ENCODE peak calls at places on chromosomes 12 and 14, in seven cellular contexts. One of them, this sample, is unnamed.

GRCh38 chr12:116380066-116380465 is 102.6 kb upstream of the MED13L start:
- DNase-seq in IMR-90: no peak
- DNase-seq in H9: no peak
- DNase-seq in mesendoderm: no peak
- DNase-seq in H1: no peak
- DNase-seq in trophoblast cell: no peak
- DNase-seq in mesenchymal stem cell: no peak
- DNase-seq in this sample: no peak

GRCh38 chr14:104093366-104094055 is 8.0 kb downstream of the ASPG start:
- DNase-seq in IMR-90: no peak
- DNase-seq in H9: no peak
- DNase-seq in mesendoderm: no peak
- DNase-seq in H1: no peak
- DNase-seq in trophoblast cell: no peak
- DNase-seq in mesenchymal stem cell: no peak
- DNase-seq in this sample: no peak

GRCh38 chr12:29782821-29783772 is 645 bp downstream of the TMTC1 start:
- DNase-seq in IMR-90: peak; percentile 31
- DNase-seq in H9: peak; percentile 72
- DNase-seq in mesendoderm: peak; percentile 67
- DNase-seq in H1: no peak
- DNase-seq in trophoblast cell: no peak
- DNase-seq in mesenchymal stem cell: peak; percentile 69
- DNase-seq in this sample: peak; percentile 56

GRCh38 chr14:37369446-37369845 is 171.7 kb downstream of the MIPOL1 start:
- DNase-seq in IMR-90: no peak
- DNase-seq in H9: no peak
- DNase-seq in mesendoderm: no peak
- DNase-seq in H1: no peak
- DNase-seq in trophoblast cell: no peak
- DNase-seq in mesenchymal stem cell: no peak
- DNase-seq in this sample: no peak

GRCh38 chr12:108638141-108638823 is 4.6 kb upstream of the SELPLG start:
- DNase-seq in IMR-90: no peak
- DNase-seq in H9: peak; percentile 78
- DNase-seq in mesendoderm: no peak
- DNase-seq in H1: peak; percentile 51
- DNase-seq in trophoblast cell: no peak
- DNase-seq in mesenchymal stem cell: no peak
- DNase-seq in this sample: peak; percentile 88

GRCh38 chr14:77204457-77204796 is 22.8 kb downstream of the TMEM63C start:
- DNase-seq in IMR-90: no peak
- DNase-seq in H9: no peak
- DNase-seq in mesendoderm: no peak
- DNase-seq in H1: no peak
- DNase-seq in trophoblast cell: no peak
- DNase-seq in mesenchymal stem cell: no peak
- DNase-seq in this sample: no peak

GRCh38 chr14:55240526-55241178 is 30.6 kb upstream of the FBXO34 start:
- DNase-seq in IMR-90: peak; percentile 89
- DNase-seq in H9: peak; percentile 75
- DNase-seq in mesendoderm: peak; percentile 70
- DNase-seq in H1: no peak
- DNase-seq in trophoblast cell: peak; percentile 60
- DNase-seq in mesenchymal stem cell: peak; percentile 75
- DNase-seq in this sample: no peak

GRCh38 chr12:7937867-7938506 is 2.0 kb upstream of the SLC2A3 start:
- DNase-seq in IMR-90: no peak
- DNase-seq in H9: no peak
- DNase-seq in mesendoderm: peak; percentile 62
- DNase-seq in H1: no peak
- DNase-seq in trophoblast cell: no peak
- DNase-seq in mesenchymal stem cell: peak; percentile 41
- DNase-seq in this sample: no peak

GRCh38 chr14:65461730-65462129 is 49.2 kb downstream of the FUT8 start:
- DNase-seq in IMR-90: no peak
- DNase-seq in H9: no peak
- DNase-seq in mesendoderm: no peak
- DNase-seq in H1: no peak
- DNase-seq in trophoblast cell: no peak
- DNase-seq in mesenchymal stem cell: no peak
- DNase-seq in this sample: no peak

GRCh38 chr14:101001311-101002069 is 98.0 kb upstream of the RTL1 start:
- DNase-seq in IMR-90: peak; percentile 89
- DNase-seq in H9: no peak
- DNase-seq in mesendoderm: no peak
- DNase-seq in H1: no peak
- DNase-seq in trophoblast cell: no peak
- DNase-seq in mesenchymal stem cell: no peak
- DNase-seq in this sample: no peak

GRCh38 chr14:60732840-60733483 is 1.6 kb upstream of the MNAT1 start:
- DNase-seq in IMR-90: no peak
- DNase-seq in H9: no peak
- DNase-seq in mesendoderm: no peak
- DNase-seq in H1: no peak
- DNase-seq in trophoblast cell: no peak
- DNase-seq in mesenchymal stem cell: no peak
- DNase-seq in this sample: no peak

GRCh38 chr12:26648584-26648983 is 184.4 kb downstream of the ITPR2 start:
- DNase-seq in IMR-90: peak; percentile 95
- DNase-seq in H9: no peak
- DNase-seq in mesendoderm: no peak
- DNase-seq in H1: no peak
- DNase-seq in trophoblast cell: peak; percentile 27
- DNase-seq in mesenchymal stem cell: peak; percentile 90
- DNase-seq in this sample: no peak

GRCh38 chr12:31752450-31752849 is 23.6 kb upstream of the AMN1 start:
- DNase-seq in IMR-90: no peak
- DNase-seq in H9: no peak
- DNase-seq in mesendoderm: peak; percentile 44
- DNase-seq in H1: no peak
- DNase-seq in trophoblast cell: no peak
- DNase-seq in mesenchymal stem cell: no peak
- DNase-seq in this sample: no peak

GRCh38 chr12:91493308-91493707 is 310.7 kb upstream of the DCN start:
- DNase-seq in IMR-90: no peak
- DNase-seq in H9: no peak
- DNase-seq in mesendoderm: no peak
- DNase-seq in H1: no peak
- DNase-seq in trophoblast cell: no peak
- DNase-seq in mesenchymal stem cell: no peak
- DNase-seq in this sample: no peak

GRCh38 chr14:59277659-59278058 is 89.2 kb downstream of the DAAM1 start:
- DNase-seq in IMR-90: no peak
- DNase-seq in H9: no peak
- DNase-seq in mesendoderm: no peak
- DNase-seq in H1: no peak
- DNase-seq in trophoblast cell: no peak
- DNase-seq in mesenchymal stem cell: no peak
- DNase-seq in this sample: no peak

GRCh38 chr12:125098676-125099406 is 33.6 kb downstream of the AACS start:
- DNase-seq in IMR-90: no peak
- DNase-seq in H9: no peak
- DNase-seq in mesendoderm: peak; percentile 78
- DNase-seq in H1: no peak
- DNase-seq in trophoblast cell: no peak
- DNase-seq in mesenchymal stem cell: no peak
- DNase-seq in this sample: no peak

GRCh38 chr14:105136401-105137322 is 31.9 kb downstream of the JAG2 start:
- DNase-seq in IMR-90: no peak
- DNase-seq in H9: peak; percentile 39
- DNase-seq in mesendoderm: no peak
- DNase-seq in H1: no peak
- DNase-seq in trophoblast cell: no peak
- DNase-seq in mesenchymal stem cell: no peak
- DNase-seq in this sample: no peak

GRCh38 chr12:80187660-80188090 is 88.3 kb downstream of the OTOGL start:
- DNase-seq in IMR-90: peak; percentile 41
- DNase-seq in H9: no peak
- DNase-seq in mesendoderm: peak; percentile 32
- DNase-seq in H1: no peak
- DNase-seq in trophoblast cell: no peak
- DNase-seq in mesenchymal stem cell: peak; percentile 74
- DNase-seq in this sample: no peak

GRCh38 chr12:80189241-80189640 is 89.9 kb downstream of the OTOGL start:
- DNase-seq in IMR-90: peak; percentile 93
- DNase-seq in H9: no peak
- DNase-seq in mesendoderm: no peak
- DNase-seq in H1: no peak
- DNase-seq in trophoblast cell: no peak
- DNase-seq in mesenchymal stem cell: peak; percentile 42
- DNase-seq in this sample: no peak

GRCh38 chr12:80188566-80188965 is 89.2 kb downstream of the OTOGL start:
- DNase-seq in IMR-90: peak; percentile 49
- DNase-seq in H9: no peak
- DNase-seq in mesendoderm: no peak
- DNase-seq in H1: no peak
- DNase-seq in trophoblast cell: no peak
- DNase-seq in mesenchymal stem cell: peak; percentile 49
- DNase-seq in this sample: no peak

GRCh38 chr12:80192087-80192486 is 92.8 kb downstream of the OTOGL start:
- DNase-seq in IMR-90: no peak
- DNase-seq in H9: no peak
- DNase-seq in mesendoderm: no peak
- DNase-seq in H1: no peak
- DNase-seq in trophoblast cell: no peak
- DNase-seq in mesenchymal stem cell: peak; percentile 12
- DNase-seq in this sample: no peak

GRCh38 chr12:80190001-80190400 is 90.7 kb downstream of the OTOGL start:
- DNase-seq in IMR-90: peak; percentile 21
- DNase-seq in H9: no peak
- DNase-seq in mesendoderm: no peak
- DNase-seq in H1: no peak
- DNase-seq in trophoblast cell: no peak
- DNase-seq in mesenchymal stem cell: peak; percentile 38
- DNase-seq in this sample: no peak
- H2BK120ac ChIP-seq in IMR-90: peak overlapping the region; percentile 75
- H2BK120ac ChIP-seq in H9: no peak overlapping the region
- H2BK120ac ChIP-seq in mesendoderm: no peak overlapping the region
- H2BK120ac ChIP-seq in H1: no peak overlapping the region
- H2BK120ac ChIP-seq in trophoblast cell: no peak overlapping the region
- H2BK120ac ChIP-seq in mesenchymal stem cell: no peak overlapping the region
- H2BK120ac ChIP-seq in this sample: no peak overlapping the region

DNA sequence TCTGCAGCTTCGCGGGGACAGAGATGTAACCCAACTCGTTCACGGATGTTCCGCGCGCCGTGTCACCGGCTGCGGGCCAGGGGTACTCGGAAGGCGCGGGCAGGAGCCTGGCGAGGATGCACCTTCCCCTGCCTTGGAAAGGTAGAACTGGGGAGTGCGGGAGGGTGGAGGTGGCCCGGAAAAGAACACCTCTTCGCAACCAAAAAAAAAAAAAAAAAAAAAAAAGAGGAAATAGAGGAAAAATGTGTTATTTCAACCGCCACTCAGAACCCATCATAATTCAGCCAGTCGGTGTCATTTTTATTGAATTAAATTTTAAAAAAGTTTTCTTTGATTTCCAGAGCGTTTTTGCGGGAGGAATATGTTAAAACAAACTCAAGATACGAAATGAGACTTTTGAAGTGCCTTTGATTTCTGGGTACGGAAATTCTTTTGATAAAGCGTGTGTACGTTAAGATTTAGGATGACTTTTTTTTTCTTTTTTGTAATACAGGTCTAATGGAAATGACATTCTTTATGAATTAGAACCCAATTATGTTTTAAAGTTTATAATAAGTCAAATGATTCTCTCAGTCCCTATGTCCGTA is 8.9 kb downstream of the CDKN1B start:
- DNase-seq in IMR-90: no peak
- DNase-seq in H9: no peak
- DNase-seq in mesendoderm: no peak
- DNase-seq in H1: no peak
- DNase-seq in trophoblast cell: no peak
- DNase-seq in mesenchymal stem cell: no peak
- DNase-seq in this sample: no peak
- H3K4ac ChIP-seq in IMR-90: peak overlapping the region; percentile 83
- H3K4ac ChIP-seq in H9: no peak overlapping the region
- H3K4ac ChIP-seq in mesendoderm: no peak overlapping the region
- H3K4ac ChIP-seq in H1: peak overlapping the region; percentile 85
- H3K4ac ChIP-seq in trophoblast cell: peak overlapping the region; percentile 34
- H3K4ac ChIP-seq in mesenchymal stem cell: peak overlapping the region; percentile 75
- H3K4ac ChIP-seq in this sample: no peak overlapping the region

GRCh38 chr12:62446741-62447452 is 19.7 kb upstream of the MON2 start:
- DNase-seq in IMR-90: no peak
- DNase-seq in H9: no peak
- DNase-seq in mesendoderm: no peak
- DNase-seq in H1: no peak
- DNase-seq in trophoblast cell: no peak
- DNase-seq in mesenchymal stem cell: no peak
- DNase-seq in this sample: no peak

DNA sequence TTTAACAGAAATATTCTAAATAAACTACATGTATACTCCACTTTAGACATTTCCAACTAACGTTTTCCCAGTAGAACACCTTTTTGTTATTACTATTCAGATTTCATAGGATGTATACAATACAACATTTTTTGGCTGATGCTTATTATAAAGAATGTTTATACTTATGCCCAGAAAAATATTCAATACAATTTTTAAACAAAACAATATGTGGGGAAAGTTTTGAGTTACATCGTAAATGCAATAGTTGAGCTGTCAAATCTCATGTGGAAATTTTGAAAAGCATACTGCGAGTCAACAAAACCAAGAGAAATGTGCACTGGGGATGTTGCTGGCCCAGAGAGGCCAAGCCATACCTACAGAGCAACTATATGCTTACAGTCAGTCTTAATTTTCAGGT is 18.2 kb upstream of the MON2 start:
- DNase-seq in IMR-90: no peak
- DNase-seq in H9: no peak
- DNase-seq in mesendoderm: no peak
- DNase-seq in H1: no peak
- DNase-seq in trophoblast cell: no peak
- DNase-seq in mesenchymal stem cell: no peak
- DNase-seq in this sample: no peak
- H3K79me1 ChIP-seq in IMR-90: no peaks in the 10 kb centered on the region
- H3K79me1 ChIP-seq in H9: no peaks in the 10 kb centered on the region
- H3K79me1 ChIP-seq in mesendoderm: no peaks in the 10 kb centered on the region
- H3K79me1 ChIP-seq in H1: no peaks in the 10 kb centered on the region
- H3K79me1 ChIP-seq in trophoblast cell: no peaks in the 10 kb centered on the region
- H3K79me1 ChIP-seq in mesenchymal stem cell: no peaks in the 10 kb centered on the region
- H3K79me1 ChIP-seq in this sample: no peaks in the 10 kb centered on the region

GRCh38 chr12:6166808-6167207 is 33.4 kb upstream of the CD9 start:
- DNase-seq in IMR-90: no peak
- DNase-seq in H9: no peak
- DNase-seq in mesendoderm: no peak
- DNase-seq in H1: no peak
- DNase-seq in trophoblast cell: no peak
- DNase-seq in mesenchymal stem cell: no peak
- DNase-seq in this sample: no peak

GRCh38 chr12:6172086-6172485 is 28.1 kb upstream of the CD9 start:
- DNase-seq in IMR-90: no peak
- DNase-seq in H9: no peak
- DNase-seq in mesendoderm: no peak
- DNase-seq in H1: no peak
- DNase-seq in trophoblast cell: peak; percentile 98
- DNase-seq in mesenchymal stem cell: no peak
- DNase-seq in this sample: no peak

GRCh38 chr12:6169107-6169440 is 31.1 kb upstream of the CD9 start:
- DNase-seq in IMR-90: no peak
- DNase-seq in H9: no peak
- DNase-seq in mesendoderm: no peak
- DNase-seq in H1: no peak
- DNase-seq in trophoblast cell: no peak
- DNase-seq in mesenchymal stem cell: no peak
- DNase-seq in this sample: no peak

GRCh38 chr12:6167327-6168280 is 32.6 kb upstream of the CD9 start:
- DNase-seq in IMR-90: peak; percentile 99
- DNase-seq in H9: no peak
- DNase-seq in mesendoderm: no peak
- DNase-seq in H1: no peak
- DNase-seq in trophoblast cell: peak; percentile 95
- DNase-seq in mesenchymal stem cell: peak; percentile 99
- DNase-seq in this sample: no peak

GRCh38 chr12:6171409-6172015 is 28.7 kb upstream of the CD9 start:
- DNase-seq in IMR-90: no peak
- DNase-seq in H9: no peak
- DNase-seq in mesendoderm: no peak
- DNase-seq in H1: no peak
- DNase-seq in trophoblast cell: peak; percentile 15
- DNase-seq in mesenchymal stem cell: no peak
- DNase-seq in this sample: no peak
- H2BK120ac ChIP-seq in IMR-90: no peak overlapping the region
- H2BK120ac ChIP-seq in H9: no peak overlapping the region
- H2BK120ac ChIP-seq in mesendoderm: no peak overlapping the region
- H2BK120ac ChIP-seq in H1: no peak overlapping the region
- H2BK120ac ChIP-seq in trophoblast cell: peak overlapping the region; percentile 0
- H2BK120ac ChIP-seq in mesenchymal stem cell: no peak overlapping the region
- H2BK120ac ChIP-seq in this sample: no peak overlapping the region

This sample was measured in neuronal stem cell.